ENCODE peak calls at places on chromosomes 13 and 19, in ten cellular contexts. X is Peyer's patch, O is mesothelial cell of epicardium, H is mammary epithelial cell, F is body of pancreas, A is IMR-90, S is brain microvascular endothelial cell, J is thoracic aorta, M is colonic mucosa, D is tibial artery. E is an unnamed sample.

GRCh38 chr19:51691122-51692064 is 1.7 kb upstream of the SPACA6 start:
- DNase-seq in X (no peak), O (no peak), H (no peak), F (no peak), A (peak; percentile 65), S (no peak), J (no peak), M (no peak), D (no peak), E (peak; percentile 10)

GRCh38 chr13:43584711-43585110 is 202.1 kb downstream of the ENOX1 start:
- DNase-seq in X (no peak), O (no peak), H (no peak), F (no peak), A (no peak), S (no peak), J (no peak), M (no peak), D (no peak), E (no peak)

GRCh38 chr19:27779953-27780352 is 1433.0 kb downstream of the UQCRFS1 start:
- DNase-seq in X (no peak), O (no peak), H (no peak), F (no peak), A (no peak), S (no peak), J (no peak), M (no peak), D (no peak), E (no peak)

GRCh38 chr19:46426506-46427162 is 2.1 kb downstream of the PNMA8C start:
- DNase-seq in X (no peak), O (peak; percentile 86), H (no peak), F (peak; percentile 90), A (peak; percentile 68), S (peak; percentile 56), J (no peak), M (peak; percentile 54), D (peak; percentile 86), E (no peak)

GRCh38 chr13:51432576-51432975 is 20.3 kb downstream of the INTS6 start:
- DNase-seq in X (no peak), O (no peak), H (no peak), F (no peak), A (no peak), S (no peak), J (no peak), M (no peak), D (no peak), E (no peak)

GRCh38 chr13:83265279-83265678 is 617.0 kb downstream of the SLITRK1 start:
- DNase-seq in X (no peak), O (no peak), H (no peak), F (no peak), A (no peak), S (no peak), J (no peak), M (no peak), D (no peak), E (no peak)

GRCh38 chr19:4279530-4280422 is 710 bp downstream of the SHD start:
- DNase-seq in X (no peak), O (no peak), H (no peak), F (no peak), A (no peak), S (no peak), J (no peak), M (no peak), D (no peak), E (no peak)

GRCh38 chr19:10491472-10492047 is 11.6 kb downstream of the KEAP1 start:
- DNase-seq in X (no peak), O (no peak), H (no peak), F (no peak), A (no peak), S (no peak), J (no peak), M (no peak), D (no peak), E (no peak)

GRCh38 chr13:49435992-49436391 is 7.9 kb downstream of the CAB39L start:
- DNase-seq in X (no peak), O (no peak), H (no peak), F (no peak), A (peak; percentile 44), S (peak; percentile 19), J (no peak), M (no peak), D (no peak), E (no peak)

GRCh38 chr19:11767633-11768133 is 883 bp downstream of the ZNF441 start:
- DNase-seq in X (peak; percentile 81), O (peak; percentile 38), H (peak; percentile 31), F (peak; percentile 74), A (peak; percentile 37), S (peak; percentile 9), J (no peak), M (peak; percentile 73), D (peak; percentile 66), E (peak; percentile 51)

GRCh38 chr19:38661996-38662395 is 14.5 kb downstream of the ACTN4 start:
- DNase-seq in X (no peak), O (no peak), H (peak; percentile 94), F (peak; percentile 81), A (no peak), S (no peak), J (no peak), M (peak; percentile 78), D (no peak), E (no peak)

GRCh38 chr13:88601949-88602348 is 930.8 kb downstream of the SLITRK5 start:
- DNase-seq in X (no peak), O (no peak), H (no peak), F (no peak), A (no peak), S (no peak), J (no peak), M (no peak), D (no peak), E (no peak)

GRCh38 chr19:35715355-35715809 is 2.4 kb upstream of the KMT2B start:
- DNase-seq in X (no peak), O (no peak), H (no peak), F (no peak), A (no peak), S (no peak), J (no peak), M (no peak), D (no peak), E (no peak)

GRCh38 chr19:51783373-51783772 is 11.6 kb upstream of the FPR3 start:
- DNase-seq in X (no peak), O (no peak), H (peak; percentile 78), F (no peak), A (no peak), S (peak; percentile 8), J (no peak), M (no peak), D (no peak), E (no peak)

GRCh38 chr13:100100115-100100879 is 11.4 kb downstream of the PCCA start:
- DNase-seq in X (no peak), O (no peak), H (peak; percentile 80), F (peak; percentile 77), A (peak; percentile 87), S (peak; percentile 62), J (no peak), M (peak; percentile 65), D (no peak), E (no peak)

GRCh38 chr19:48970139-48970766 is 5.1 kb downstream of the FTL start:
- DNase-seq in X (no peak), O (no peak), H (no peak), F (no peak), A (no peak), S (no peak), J (no peak), M (no peak), D (no peak), E (no peak)

GRCh38 chr19:48968813-48969218 is 3.7 kb downstream of the FTL start:
- DNase-seq in X (no peak), O (no peak), H (no peak), F (no peak), A (no peak), S (no peak), J (no peak), M (no peak), D (no peak), E (no peak)

GRCh38 chr19:48969276-48970138 is 4.4 kb downstream of the FTL start:
- DNase-seq in X (no peak), O (no peak), H (no peak), F (no peak), A (no peak), S (no peak), J (no peak), M (no peak), D (no peak), E (no peak)

GRCh38 chr19:48968179-48968661 is 3.1 kb downstream of the FTL start:
- DNase-seq in X (no peak), O (no peak), H (no peak), F (no peak), A (peak; percentile 49), S (no peak), J (no peak), M (no peak), D (no peak), E (no peak)

DNA sequence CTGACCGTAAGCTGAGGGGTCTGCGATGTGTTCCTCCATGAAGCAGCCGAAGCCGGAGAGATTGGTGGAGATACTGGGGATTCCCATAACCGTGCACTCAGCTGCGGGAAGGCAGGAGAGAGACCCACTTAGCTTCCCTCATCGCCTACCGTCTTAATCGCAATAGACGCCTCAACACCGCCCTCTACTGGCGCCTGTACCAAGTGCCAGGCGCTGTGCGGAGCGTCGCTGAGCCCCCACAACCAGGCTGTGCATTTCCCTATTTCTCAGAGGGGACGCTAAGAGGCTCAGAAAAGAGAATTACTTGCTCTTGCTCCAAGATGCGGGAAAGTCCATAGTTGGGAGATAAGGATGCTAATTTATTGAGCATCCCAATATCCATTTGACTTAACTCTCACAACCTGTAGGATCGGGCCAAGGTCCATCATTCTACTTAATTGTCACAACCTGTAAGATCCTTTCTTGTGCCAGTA is 5.8 kb downstream of the FTL start:
- DNase-seq in X (peak; percentile 94), O (peak; percentile 88), H (no peak), F (peak; percentile 81), A (peak; percentile 77), S (peak; percentile 62), J (no peak), M (peak; percentile 81), D (peak; percentile 85), E (peak; percentile 81)
- TF ChIP-seq CTCF in X (peak; percentile 88), O (peak; percentile 75), H (peak; percentile 92), F (peak; percentile 71), A (peak; percentile 92), S (peak; percentile 97), J (peak; percentile 91), M (peak; percentile 96), D (peak; percentile 89), E (peak; percentile 95)

GRCh38 chr13:112053167-112053743 is 13.7 kb upstream of the SOX1 start:
- DNase-seq in X (no peak), O (no peak), H (no peak), F (no peak), A (no peak), S (no peak), J (no peak), M (no peak), D (no peak), E (no peak)
- TF ChIP-seq CTCF in X (no peak), O (no peak), H (no peak), F (no peak), A (no peak), S (no peak), J (no peak), M (no peak), D (no peak), E (no peak)

GRCh38 chr13:90455861-90456260 is 891.6 kb upstream of the MIR17HG start:
- DNase-seq in X (no peak), O (no peak), H (no peak), F (no peak), A (no peak), S (no peak), J (no peak), M (no peak), D (no peak), E (no peak)
- TF ChIP-seq CTCF in X (no peak), O (no peak), H (no peak), F (no peak), A (no peak), S (peak; percentile 7), J (no peak), M (no peak), D (no peak), E (no peak)

GRCh38 chr13:23778007-23778687 is 111.1 kb downstream of the MIPEP start:
- DNase-seq in X (no peak), O (no peak), H (no peak), F (no peak), A (peak; percentile 83), S (no peak), J (no peak), M (no peak), D (no peak), E (no peak)
- TF ChIP-seq CTCF in X (no peak), O (no peak), H (no peak), F (no peak), A (peak; percentile 35), S (peak; percentile 67), J (no peak), M (no peak), D (no peak), E (peak; percentile 24)